ENCODE peak calls at places on chromosomes 6 and 20, in five cellular contexts. Y is stimulated activated CD4-positive, alpha-beta T cell treated with anti-CD3 and anti-CD28 coated beads, Interleukin-12 subunit alpha, Interleukin-12 subunit beta, amount 100 ng/mL, for 48 hours; Q is GM23248; F is NCI-H1105; B is LHCN-M2. I is an unnamed sample.

GRCh38 chr20:57459278-57459677 is 65.7 kb downstream of the CTCFL start:
- DNase-seq in B (no peak), Y (no peak), F (no peak), Q (no peak), I (no peak)

GRCh38 chr6:49406241-49406970 is 56.6 kb downstream of the MMUT start:
- DNase-seq in Q (peak), Y (no peak), B (no peak), F (no peak), I (no peak)

GRCh38 chr20:33503564-33503963 is 13.7 kb downstream of the CBFA2T2 start:
- DNase-seq in Q (no peak), B (no peak), Y (no peak), F (no peak), I (no peak)

GRCh38 chr20:62633571-62634329 is 8.6 kb upstream of the SLCO4A1 start:
- DNase-seq in Q (peak), Y (no peak), B (no peak), F (no peak), I (no peak)

GRCh38 chr6:18509871-18510643 is 122.9 kb downstream of the RNF144B start:
- DNase-seq in F (no peak), B (peak), Q (peak), Y (peak), I (peak)

GRCh38 chr20:1465470-1466210 is 1.0 kb downstream of the NSFL1C start:
- DNase-seq in F (no peak), Y (no peak), Q (peak), B (no peak), I (no peak)

GRCh38 chr6:111581957-111582356 is 23.7 kb downstream of the TRAF3IP2 start:
- DNase-seq in Y (no peak), F (no peak), B (no peak), Q (no peak), I (no peak)

GRCh38 chr20:10658876-10659632 is 14.7 kb downstream of the JAG1 start:
- DNase-seq in F (no peak), Y (no peak), Q (peak), B (no peak), I (no peak)

GRCh38 chr20:9660236-9660868 is 146.0 kb downstream of the LAMP5 start:
- DNase-seq in Q (peak), B (peak), F (no peak), Y (no peak), I (no peak)

GRCh38 chr20:40628877-40629276 is 60.2 kb downstream of the MAFB start:
- DNase-seq in F (no peak), Y (no peak), Q (no peak), B (no peak), I (no peak)

GRCh38 chr20:23060629-23061028 is 11.2 kb upstream of the THBD start:
- DNase-seq in Y (no peak), F (no peak), Q (no peak), B (no peak), I (no peak)

GRCh38 chr20:44167736-44168135 is 19.3 kb downstream of the JPH2 start:
- DNase-seq in F (no peak), B (no peak), Q (no peak), Y (no peak), I (no peak)

GRCh38 chr6:100948381-100949133 is 67.4 kb upstream of the ASCC3 start:
- DNase-seq in B (peak), F (no peak), Q (no peak), Y (no peak), I (no peak)

I was measured in activated CD4-positive, alpha-beta memory T cell treated with anti-CD3 and anti-CD28 coated beads for 36 hours.